ENCODE peak calls at places on chromosomes 7 and 10, in seven cellular contexts. E is CD8-positive, alpha-beta memory T cell; N is right cardiac atrium; T is mesenchymal stem cell; D is RWPE1; C is transverse colon; F is small intestine. J is an unnamed sample.
A peak's percentile ranks its signal among the peaks of the same experiment; 100 is the strongest.

GRCh38 chr10:34627331-34627730 is 187.8 kb downstream of the PARD3 start:
- DNase-seq in E (no peak), N (no peak), T (no peak), D (no peak), C (no peak), F (no peak), J (no peak)

GRCh38 chr10:26367771-26368170 is 70.4 kb upstream of the APBB1IP start:
- DNase-seq in E (peak; percentile 4), N (peak; percentile 49), T (peak; percentile 2), D (peak; percentile 59), C (no peak), F (peak; percentile 1), J (no peak)

GRCh38 chr7:100367676-100368613 is 5.3 kb upstream of the PILRA start:
- DNase-seq in E (no peak), N (peak; percentile 50), T (no peak), D (no peak), C (peak; percentile 32), F (no peak), J (no peak)

GRCh38 chr10:778626-779330 is 89.3 kb upstream of the DIP2C start:
- DNase-seq in E (no peak), N (no peak), T (peak; percentile 15), D (no peak), C (no peak), F (no peak), J (no peak)

GRCh38 chr7:78081344-78081743 is 282.8 kb downstream of the PHTF2 start:
- DNase-seq in E (no peak), N (no peak), T (no peak), D (no peak), C (no peak), F (no peak), J (no peak)

GRCh38 chr7:112452102-112452888 is 2.0 kb downstream of the IFRD1 start:
- DNase-seq in E (no peak), N (peak; percentile 68), T (peak; percentile 88), D (peak; percentile 35), C (peak; percentile 29), F (peak; percentile 49), J (peak; percentile 81)

GRCh38 chr10:99859585-99859984 is 77.1 kb downstream of the ABCC2 start:
- DNase-seq in E (no peak), N (no peak), T (no peak), D (no peak), C (no peak), F (no peak), J (no peak)

GRCh38 chr7:7416031-7416968 is 119.4 kb downstream of the COL28A1 start:
- DNase-seq in E (peak; percentile 37), N (no peak), T (no peak), D (peak; percentile 22), C (peak; percentile 65), F (peak; percentile 98), J (no peak)

GRCh38 chr10:97685395-97685958 is 1.6 kb downstream of the AVPI1 start:
- DNase-seq in E (no peak), N (no peak), T (peak; percentile 52), D (peak; percentile 74), C (peak; percentile 66), F (peak; percentile 46), J (peak; percentile 36)

GRCh38 chr10:77357185-77357584 is 280.4 kb downstream of the KCNMA1 start:
- DNase-seq in E (no peak), N (no peak), T (no peak), D (no peak), C (no peak), F (no peak), J (no peak)

GRCh38 chr7:31087351-31087750 is 35.2 kb downstream of the ADCYAP1R1 start:
- DNase-seq in E (no peak), N (no peak), T (no peak), D (no peak), C (no peak), F (no peak), J (no peak)

GRCh38 chr7:212754-213153 is 20.4 kb downstream of the FAM20C start:
- DNase-seq in E (no peak), N (no peak), T (no peak), D (no peak), C (no peak), F (no peak), J (no peak)

GRCh38 chr7:106277976-106278375 is 6.8 kb downstream of the NAMPT start:
- DNase-seq in E (no peak), N (no peak), T (peak; percentile 32), D (no peak), C (no peak), F (no peak), J (no peak)

GRCh38 chr10:80359644-80360043 is 3.1 kb downstream of the DYDC2 start:
- DNase-seq in E (no peak), N (no peak), T (no peak), D (no peak), C (no peak), F (no peak), J (no peak)

GRCh38 chr10:37826806-37827205 is 30.6 kb downstream of the ZNF248 start:
- DNase-seq in E (no peak), N (no peak), T (no peak), D (no peak), C (no peak), F (no peak), J (no peak)

GRCh38 chr7:36021367-36021766 is 131.7 kb upstream of the EEPD1 start:
- DNase-seq in E (no peak), N (no peak), T (no peak), D (no peak), C (no peak), F (no peak), J (no peak)

GRCh38 chr7:141325275-141325674 is 225.9 kb upstream of the AGK start:
- DNase-seq in E (no peak), N (no peak), T (no peak), D (no peak), C (no peak), F (no peak), J (no peak)

GRCh38 chr10:12540341-12540781 is 191.0 kb downstream of the CAMK1D start:
- DNase-seq in E (no peak), N (no peak), T (peak; percentile 6), D (no peak), C (no peak), F (no peak), J (no peak)

GRCh38 chr10:63887600-63888396 is 366.6 kb downstream of the REEP3 start:
- DNase-seq in E (no peak), N (no peak), T (no peak), D (no peak), C (no peak), F (no peak), J (no peak)

GRCh38 chr10:97331304-97331703 is 3.2 kb downstream of the FRAT2 start:
- DNase-seq in E (no peak), N (no peak), T (no peak), D (no peak), C (no peak), F (no peak), J (no peak)

GRCh38 chr7:119197872-119198527 is 973.5 kb downstream of the ANKRD7 start:
- DNase-seq in E (no peak), N (no peak), T (peak; percentile 73), D (peak; percentile 12), C (no peak), F (peak; percentile 26), J (peak; percentile 79)

GRCh38 chr7:155529845-155530244 is 16.5 kb downstream of the CNPY1 start:
- DNase-seq in E (no peak), N (no peak), T (no peak), D (no peak), C (no peak), F (no peak), J (no peak)

GRCh38 chr7:105648561-105649401 is 67.5 kb upstream of the EFCAB10 start:
- DNase-seq in E (no peak), N (no peak), T (no peak), D (peak; percentile 43), C (peak; percentile 25), F (peak; percentile 49), J (no peak)

GRCh38 chr7:12002428-12002827 is 170.4 kb upstream of the THSD7A start:
- DNase-seq in E (no peak), N (no peak), T (no peak), D (no peak), C (no peak), F (no peak), J (no peak)

GRCh38 chr7:12007591-12007990 is 175.6 kb upstream of the THSD7A start:
- DNase-seq in E (no peak), N (no peak), T (no peak), D (no peak), C (no peak), F (no peak), J (no peak)

GRCh38 chr7:12004547-12004946 is 172.5 kb upstream of the THSD7A start:
- DNase-seq in E (no peak), N (no peak), T (no peak), D (no peak), C (peak; percentile 8), F (peak; percentile 77), J (no peak)
- H3K27ac ChIP-seq in E (no peak overlapping the region), N (no peak overlapping the region), T (no peak overlapping the region), D (no peak overlapping the region), C (peak overlapping the region; percentile 35), F (no peak overlapping the region), J (no peak overlapping the region)

GRCh38 chr10:102246261-102246660 is 929 bp downstream of the GBF1 start:
- DNase-seq in E (no peak), N (no peak), T (peak; percentile 73), D (no peak), C (no peak), F (peak; percentile 27), J (no peak)
- H3K27ac ChIP-seq in E (peak overlapping the region; percentile 92), N (peak overlapping the region; percentile 97), T (peak overlapping the region; percentile 2), D (no peak overlapping the region), C (peak overlapping the region; percentile 96), F (peak overlapping the region; percentile 88), J (peak overlapping the region; percentile 86)

GRCh38 chr7:56026538-56026937 is 24.7 kb downstream of the PSPH start:
- DNase-seq in E (no peak), N (no peak), T (no peak), D (peak; percentile 21), C (no peak), F (no peak), J (no peak)

GRCh38 chr7:56028942-56029630 is 22.2 kb downstream of the PSPH start:
- DNase-seq in E (no peak), N (no peak), T (peak; percentile 64), D (no peak), C (no peak), F (peak; percentile 62), J (no peak)

GRCh38 chr7:56033671-56034432 is 17.4 kb downstream of the PSPH start:
- DNase-seq in E (peak; percentile 63), N (peak; percentile 82), T (peak; percentile 83), D (peak; percentile 67), C (peak; percentile 70), F (peak; percentile 64), J (peak; percentile 62)

GRCh38 chr7:56030340-56030739 is 20.9 kb downstream of the PSPH start:
- DNase-seq in E (no peak), N (no peak), T (no peak), D (no peak), C (no peak), F (no peak), J (no peak)
- H3K27ac ChIP-seq in E (no peak overlapping the region), N (no peak overlapping the region), T (no peak overlapping the region), D (no peak overlapping the region), C (no peak overlapping the region), F (no peak overlapping the region), J (no peak overlapping the region)

DNA sequence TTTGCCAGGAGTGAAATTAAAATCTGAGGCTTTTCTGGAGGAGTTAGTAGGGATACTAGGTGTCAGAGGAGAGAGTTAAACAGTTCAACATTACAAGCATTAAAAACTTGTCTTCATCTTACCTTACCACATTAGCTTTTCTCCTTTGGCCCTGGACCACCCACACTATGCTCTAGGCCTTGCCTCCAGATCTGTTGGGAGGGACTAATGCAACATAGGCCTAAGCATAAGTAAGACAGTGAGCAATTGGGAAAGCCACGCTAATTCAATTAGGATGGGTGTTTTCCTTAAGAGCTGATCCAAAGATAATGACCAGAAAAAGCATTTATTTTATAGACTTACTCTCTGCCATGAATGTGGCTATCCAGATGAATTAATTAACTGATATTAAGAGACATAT is 158.9 kb downstream of the ELMO1 start:
- DNase-seq in E (no peak), N (no peak), T (no peak), D (no peak), C (no peak), F (no peak), J (no peak)
- H3K27ac ChIP-seq in E (no peak overlapping the region), N (no peak overlapping the region), T (no peak overlapping the region), D (no peak overlapping the region), C (no peak overlapping the region), F (no peak overlapping the region), J (no peak overlapping the region)